ENCODE peak calls at places on chromosome 22, in five cellular contexts. G, U, T, E and H are unnamed samples.

GRCh38 chr22:30267382-30268302 is 991 bp upstream of the OSM start:
- DNase-seq in E (no peak), G (no peak), T (no peak), U (no peak), H (no peak)

GRCh38 chr22:31764785-31765184 is 11.0 kb downstream of the DEPDC5 start:
- DNase-seq in G (no peak), U (no peak), T (no peak), E (no peak), H (no peak)

GRCh38 chr22:35212020-35212419 is 45.3 kb upstream of the HMGXB4 start:
- DNase-seq in T (no peak), E (no peak), U (no peak), G (no peak), H (peak; percentile 64)

GRCh38 chr22:26430600-26430999 is 1.5 kb downstream of the ASPHD2 start:
- DNase-seq in E (no peak), G (peak; percentile 10), T (no peak), U (no peak), H (no peak)

GRCh38 chr22:41919357-41920224 is 4.7 kb upstream of the SHISA8 start:
- DNase-seq in G (no peak), E (no peak), U (peak; percentile 98), T (peak; percentile 53), H (no peak)

GRCh38 chr22:39545310-39546063 is 12.9 kb upstream of the RPS19BP1 start:
- DNase-seq in T (peak; percentile 88), U (peak; percentile 92), E (no peak), G (peak; percentile 34), H (peak; percentile 26)

GRCh38 chr22:17922925-17923898 is 101.1 kb downstream of the MICAL3 start:
- DNase-seq in G (peak; percentile 41), T (no peak), U (no peak), E (no peak), H (peak; percentile 97)

GRCh38 chr22:34414467-34415440 is 494.5 kb upstream of the LARGE1 start:
- DNase-seq in E (peak; percentile 55), U (peak; percentile 77), T (peak; percentile 95), G (no peak), H (peak; percentile 6)

GRCh38 chr22:35393116-35394010 is 6.6 kb upstream of the MCM5 start:
- DNase-seq in U (no peak), T (no peak), E (no peak), G (no peak), H (no peak)

GRCh38 chr22:16969508-16970327 is 38.3 kb downstream of the GAB4 start:
- DNase-seq in T (no peak), E (no peak), U (no peak), G (no peak), H (no peak)

GRCh38 chr22:35538801-35539321 is 1.8 kb upstream of the RASD2 start:
- DNase-seq in U (peak; percentile 87), G (no peak), E (no peak), T (peak; percentile 55), H (no peak)

GRCh38 chr22:19723990-19724827 is 870 bp downstream of the GP1BB start:
- DNase-seq in T (peak; percentile 93), G (peak; percentile 70), U (peak; percentile 79), E (no peak), H (peak; percentile 14)
- TF ChIP-seq EZH2 in T (peak; percentile 88), G (peak; percentile 22), U (peak; percentile 73), E (no peak), H (no peak)

GRCh38 chr22:22834783-22835182 is 52.8 kb upstream of the IGLL5 start:
- DNase-seq in G (no peak), U (no peak), T (no peak), E (no peak), H (no peak)
- H3K9ac ChIP-seq in G (no peak overlapping the region), U (no peak overlapping the region), T (no peak overlapping the region), E (no peak overlapping the region), H (no peak overlapping the region)

GRCh38 chr22:45977551-45978274 is 751 bp upstream of the WNT7B start:
- DNase-seq in T (peak; percentile 77), E (no peak), G (no peak), U (peak; percentile 72), H (no peak)
- TF ChIP-seq EZH2 in T (peak; percentile 92), E (peak; percentile 34), G (peak; percentile 97), U (peak; percentile 78), H (peak; percentile 89)

DNA sequence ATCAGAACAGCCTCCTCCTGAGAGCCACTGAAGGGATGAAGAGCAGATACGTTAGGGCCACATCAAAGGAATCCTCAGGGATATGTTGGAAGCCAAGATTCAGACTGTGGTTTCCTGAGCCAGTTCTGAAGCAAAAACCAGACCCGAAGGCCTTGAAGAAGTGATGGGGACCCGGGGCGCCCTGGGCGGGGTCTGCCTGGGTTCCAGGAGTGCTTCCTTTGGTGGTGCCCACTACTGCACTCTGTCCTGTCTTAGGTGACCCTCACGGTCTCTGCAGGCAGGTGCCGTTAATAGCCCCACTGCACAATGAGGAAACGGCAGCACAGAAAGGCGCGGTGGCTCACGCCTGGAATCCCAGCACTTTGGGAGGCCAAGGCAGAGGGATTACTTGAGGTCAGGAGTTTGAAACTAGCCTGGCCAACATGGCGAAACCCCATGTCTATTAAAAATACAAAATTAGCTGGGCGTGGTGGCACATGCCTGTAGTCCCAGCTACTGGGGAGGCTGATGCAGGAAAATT is 12.9 kb upstream of the SH3BP1 start:
- DNase-seq in T (no peak), U (no peak), E (no peak), G (no peak), H (no peak)
- H3K9ac ChIP-seq in T (no peak overlapping the region), U (no peak overlapping the region), E (no peak overlapping the region), G (no peak overlapping the region), H (no peak overlapping the region)

GRCh38 chr22:22123118-22123959 is 121.2 kb upstream of the VPREB1 start:
- DNase-seq in T (no peak), E (no peak), U (no peak), G (no peak), H (no peak)
- TF ChIP-seq EZH2 in T (no peak), E (no peak), U (no peak), G (no peak), H (no peak)

GRCh38 chr22:28883917-28884753 is 763 bp downstream of the ZNRF3 start:
- DNase-seq in U (peak; percentile 79), E (no peak), G (peak; percentile 27), T (peak; percentile 74), H (no peak)

GRCh38 chr22:28882545-28882877 is 861 bp upstream of the ZNRF3 start:
- DNase-seq in U (no peak), E (no peak), T (no peak), G (no peak), H (no peak)

GRCh38 chr22:28884754-28885375 is 1.5 kb downstream of the ZNRF3 start:
- DNase-seq in T (peak; percentile 38), G (no peak), U (no peak), E (no peak), H (no peak)

GRCh38 chr22:28882878-28883656 is at the start of gene ZNRF3:
- DNase-seq in G (peak; percentile 79), U (peak; percentile 99), E (peak; percentile 50), T (peak; percentile 97), H (peak; percentile 72)

DNA sequence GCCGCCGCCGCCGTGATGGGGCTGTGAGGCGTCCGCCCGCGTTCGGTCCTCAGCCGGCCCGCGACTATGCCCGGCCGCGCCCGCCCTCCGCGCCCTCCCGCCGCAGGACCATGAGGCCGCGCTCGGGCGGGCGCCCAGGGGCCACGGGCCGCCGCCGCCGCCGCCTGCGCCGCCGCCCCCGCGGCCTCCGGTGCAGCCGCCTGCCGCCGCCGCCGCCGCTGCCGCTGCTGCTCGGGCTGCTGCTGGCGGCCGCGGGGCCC is 215 bp downstream of the ZNRF3 start:
- DNase-seq in G (no peak), U (no peak), T (no peak), E (no peak), H (no peak)
- H3K9ac ChIP-seq in G (no peak overlapping the region), U (peak overlapping the region; percentile 86), T (no peak overlapping the region), E (peak overlapping the region; percentile 66), H (peak overlapping the region; percentile 53)

GRCh38 chr22:20964799-20965103 is 2.3 kb upstream of the AIFM3 start:
- DNase-seq in E (no peak), T (no peak), G (no peak), U (no peak), H (no peak)

GRCh38 chr22:20962491-20962945 is 4.5 kb upstream of the AIFM3 start:
- DNase-seq in E (no peak), U (no peak), G (no peak), T (no peak), H (no peak)

GRCh38 chr22:20965104-20965887 is 1.8 kb upstream of the AIFM3 start:
- DNase-seq in T (peak; percentile 57), E (no peak), G (no peak), U (peak; percentile 66), H (no peak)

GRCh38 chr22:20963201-20964052 is 3.6 kb upstream of the AIFM3 start:
- DNase-seq in E (no peak), U (no peak), G (no peak), T (no peak), H (no peak)

GRCh38 chr22:20964090-20964798 is 2.8 kb upstream of the AIFM3 start:
- DNase-seq in T (no peak), E (no peak), G (no peak), U (no peak), H (no peak)
- TF ChIP-seq EZH2 in T (peak; percentile 29), E (no peak), G (no peak), U (no peak), H (no peak)

GRCh38 chr22:50258361-50259292 is 2.9 kb downstream of the MAPK12 start:
- DNase-seq in E (no peak), T (no peak), G (no peak), U (no peak), H (no peak)
- H3K9ac ChIP-seq in E (no peak overlapping the region), T (no peak overlapping the region), G (no peak overlapping the region), U (no peak overlapping the region), H (no peak overlapping the region)

GRCh38 chr22:46226577-46226976 is 23.5 kb downstream of the CDPF1 start:
- DNase-seq in G (no peak), T (no peak), U (no peak), E (no peak), H (no peak)

GRCh38 chr22:46229701-46230100 is 20.4 kb downstream of the CDPF1 start:
- DNase-seq in T (no peak), U (no peak), G (no peak), E (no peak), H (no peak)

GRCh38 chr22:46224044-46224746 is 25.9 kb downstream of the CDPF1 start:
- DNase-seq in G (no peak), T (no peak), U (no peak), E (no peak), H (no peak)

GRCh38 chr22:46224771-46225290 is 25.3 kb downstream of the CDPF1 start:
- DNase-seq in G (no peak), T (no peak), U (no peak), E (no peak), H (no peak)

GRCh38 chr22:46225631-46226030 is 24.5 kb downstream of the CDPF1 start:
- DNase-seq in G (no peak), T (no peak), U (no peak), E (no peak), H (no peak)
- TF ChIP-seq EZH2 in G (no peak), T (no peak), U (no peak), E (no peak), H (no peak)